ENCODE peak calls at places on chromosomes 6 and 20, in seven cellular contexts. U is IMR-90, K is AG04450, G is prostate gland, S is heart left ventricle, Y is cardiac fibroblast, P is A673. C is an unnamed sample.

GRCh38 chr6:169292340-169293124 is 38.9 kb upstream of the THBS2 start:
- DNase-seq in U (peak; percentile 97), K (peak; percentile 89), G (no peak), S (no peak), Y (peak; percentile 94), P (peak; percentile 76), C (peak; percentile 95)

GRCh38 chr20:55160996-55161395 is 685.6 kb downstream of the DOK5 start:
- DNase-seq in U (no peak), K (no peak), G (no peak), S (no peak), Y (no peak), P (no peak), C (no peak)

GRCh38 chr6:147150303-147150702 is 53.9 kb upstream of the STXBP5 start:
- DNase-seq in U (no peak), K (no peak), G (no peak), S (no peak), Y (no peak), P (no peak), C (no peak)

GRCh38 chr6:42396720-42397119 is 55.0 kb downstream of the TRERF1 start:
- DNase-seq in U (no peak), K (no peak), G (no peak), S (no peak), Y (no peak), P (no peak), C (no peak)

GRCh38 chr6:155085582-155086253 is 90.6 kb downstream of the TIAM2 start:
- DNase-seq in U (peak; percentile 58), K (no peak), G (no peak), S (no peak), Y (peak; percentile 31), P (no peak), C (no peak)

GRCh38 chr6:2028457-2029038 is 216.9 kb downstream of the GMDS start:
- DNase-seq in U (no peak), K (no peak), G (no peak), S (no peak), Y (no peak), P (peak; percentile 86), C (no peak)

GRCh38 chr6:49918787-49919186 is 45.2 kb downstream of the DEFB114 start:
- DNase-seq in U (no peak), K (no peak), G (no peak), S (no peak), Y (no peak), P (no peak), C (no peak)

GRCh38 chr20:41230136-41230535 is 87.4 kb downstream of the ZHX3 start:
- DNase-seq in U (no peak), K (no peak), G (no peak), S (no peak), Y (no peak), P (no peak), C (no peak)

GRCh38 chr6:77368660-77369313 is 94.5 kb downstream of the HTR1B start:
- DNase-seq in U (peak; percentile 38), K (no peak), G (no peak), S (no peak), Y (peak; percentile 56), P (no peak), C (no peak)

GRCh38 chr6:17472653-17473183 is 79.3 kb downstream of the CAP2 start:
- DNase-seq in U (peak; percentile 17), K (no peak), G (no peak), S (no peak), Y (no peak), P (no peak), C (no peak)

GRCh38 chr6:87155920-87156600 is 695 bp downstream of the ZNF292 start:
- DNase-seq in U (peak; percentile 46), K (no peak), G (peak; percentile 30), S (peak; percentile 47), Y (peak; percentile 52), P (peak; percentile 64), C (no peak)

GRCh38 chr6:33206864-33207568 is 1.3 kb upstream of the RING1 start:
- DNase-seq in U (peak; percentile 72), K (no peak), G (no peak), S (no peak), Y (peak; percentile 60), P (no peak), C (no peak)

GRCh38 chr6:14766595-14766994 is 479.3 kb upstream of the JARID2 start:
- DNase-seq in U (no peak), K (no peak), G (no peak), S (no peak), Y (no peak), P (no peak), C (no peak)

GRCh38 chr6:77965449-77965848 is 312.6 kb downstream of the MEI4 start:
- DNase-seq in U (no peak), K (no peak), G (no peak), S (no peak), Y (no peak), P (no peak), C (no peak)

GRCh38 chr20:40990542-40991120 is 38.0 kb upstream of the TOP1 start:
- DNase-seq in U (peak; percentile 87), K (peak; percentile 75), G (peak; percentile 80), S (peak; percentile 75), Y (peak; percentile 91), P (peak; percentile 91), C (peak; percentile 62)

GRCh38 chr6:90008908-90009501 is 114.7 kb downstream of the GJA10 start:
- DNase-seq in U (peak; percentile 68), K (no peak), G (peak; percentile 13), S (no peak), Y (peak; percentile 29), P (peak; percentile 48), C (peak; percentile 10)

GRCh38 chr20:23412026-23412425 is 9.3 kb downstream of the NAPB start:
- DNase-seq in U (peak; percentile 7), K (no peak), G (no peak), S (no peak), Y (peak; percentile 29), P (peak; percentile 17), C (no peak)

GRCh38 chr20:18058661-18059467 is 1.1 kb upstream of the OVOL2 start:
- DNase-seq in U (no peak), K (no peak), G (peak; percentile 58), S (no peak), Y (no peak), P (no peak), C (no peak)

GRCh38 chr20:10715035-10715434 is 41.2 kb upstream of the JAG1 start:
- DNase-seq in U (peak; percentile 89), K (peak; percentile 58), G (no peak), S (no peak), Y (peak; percentile 70), P (no peak), C (no peak)

GRCh38 chr6:36039113-36039512 is 11.5 kb downstream of the MAPK14 start:
- DNase-seq in U (no peak), K (no peak), G (no peak), S (no peak), Y (no peak), P (no peak), C (no peak)

GRCh38 chr6:3037578-3038365 is 30.5 kb upstream of the RIPK1 start:
- DNase-seq in U (no peak), K (no peak), G (no peak), S (no peak), Y (no peak), P (no peak), C (no peak)

GRCh38 chr20:49658508-49658907 is 55.2 kb downstream of the B4GALT5 start:
- DNase-seq in U (no peak), K (no peak), G (no peak), S (no peak), Y (no peak), P (peak; percentile 28), C (no peak)

GRCh38 chr6:113428702-113429101 is 428.4 kb upstream of the MARCKS start:
- DNase-seq in U (peak; percentile 45), K (no peak), G (no peak), S (no peak), Y (peak; percentile 49), P (no peak), C (no peak)

GRCh38 chr6:113437571-113437970 is 419.6 kb upstream of the MARCKS start:
- DNase-seq in U (peak; percentile 52), K (no peak), G (no peak), S (no peak), Y (no peak), P (no peak), C (no peak)

GRCh38 chr6:113434641-113435040 is 422.5 kb upstream of the MARCKS start:
- DNase-seq in U (no peak), K (no peak), G (no peak), S (no peak), Y (no peak), P (no peak), C (no peak)

GRCh38 chr6:113433506-113433991 is 423.6 kb upstream of the MARCKS start:
- DNase-seq in U (peak; percentile 83), K (peak; percentile 61), G (peak; percentile 92), S (peak; percentile 22), Y (peak; percentile 87), P (peak; percentile 37), C (peak; percentile 91)

GRCh38 chr6:113432729-113433505 is 424.2 kb upstream of the MARCKS start:
- DNase-seq in U (peak; percentile 41), K (no peak), G (no peak), S (no peak), Y (peak; percentile 8), P (no peak), C (no peak)
- H3K4me3 ChIP-seq in U (no peak overlapping the region), K (no peak overlapping the region), G (no peak overlapping the region), S (no peak overlapping the region), Y (no peak overlapping the region), P (no peak overlapping the region), C (no peak overlapping the region)

GRCh38 chr20:32289661-32290431 is 12.4 kb downstream of the KIF3B start:
- DNase-seq in U (no peak), K (no peak), G (no peak), S (no peak), Y (no peak), P (no peak), C (no peak)
- TF ChIP-seq CTCF in U (no peak), K (no peak), G (no peak), S (no peak), Y (no peak), P (no peak), C (no peak)

GRCh38 chr6:91653324-91653723 is 1066.5 kb upstream of the MAP3K7 start:
- DNase-seq in U (no peak), K (no peak), G (no peak), S (no peak), Y (no peak), P (no peak), C (no peak)

GRCh38 chr6:91659881-91660280 is 1073.0 kb upstream of the MAP3K7 start:
- DNase-seq in U (no peak), K (no peak), G (no peak), S (no peak), Y (no peak), P (no peak), C (no peak)

GRCh38 chr6:91654844-91655192 is 1067.9 kb upstream of the MAP3K7 start:
- DNase-seq in U (no peak), K (no peak), G (no peak), S (no peak), Y (no peak), P (no peak), C (no peak)

GRCh38 chr6:91653954-91654843 is 1067.3 kb upstream of the MAP3K7 start:
- DNase-seq in U (no peak), K (no peak), G (no peak), S (no peak), Y (no peak), P (no peak), C (no peak)
- H3K4me3 ChIP-seq in U (no peak overlapping the region), K (no peak overlapping the region), G (no peak overlapping the region), S (no peak overlapping the region), Y (no peak overlapping the region), P (no peak overlapping the region), C (no peak overlapping the region)

DNA sequence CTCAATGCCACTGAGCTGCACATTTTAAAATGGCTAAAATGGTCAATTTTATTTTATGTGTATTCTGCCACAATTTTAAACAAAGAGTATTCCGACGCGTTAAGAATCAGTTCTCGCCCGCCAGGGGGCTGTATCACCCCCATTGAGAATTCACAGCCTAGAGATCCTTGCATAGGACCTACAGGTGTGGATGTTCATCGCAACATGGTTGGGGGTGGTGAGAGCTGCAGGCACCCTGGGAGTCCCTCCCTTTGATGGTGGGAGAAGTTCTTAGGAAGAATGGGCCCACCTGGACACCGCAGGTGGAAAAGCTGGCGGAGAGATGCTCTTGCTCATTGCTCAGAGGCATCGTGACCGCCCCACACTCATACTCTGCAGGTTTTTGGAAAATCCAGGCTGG is 63.5 kb downstream of the SLC2A10 start:
- DNase-seq in U (no peak), K (no peak), G (no peak), S (no peak), Y (no peak), P (no peak), C (no peak)
- TF ChIP-seq CTCF in U (no peak), K (peak; percentile 49), G (peak; percentile 46), S (no peak), Y (peak; percentile 16), P (no peak), C (no peak)